ENCODE peak calls at places on chromosomes 5 and 9, in four cellular contexts. One of them, this sample, is unnamed.

GRCh38 chr9:97293207-97293721 is 14.2 kb upstream of the CCDC180 start:
- DNase-seq in astrocyte: peak; percentile 17
- DNase-seq in dorsolateral prefrontal cortex: no peak
- DNase-seq in lower lobe of right lung: no peak
- DNase-seq in this sample: no peak

GRCh38 chr5:158967566-158967965 is 132.2 kb downstream of the EBF1 start:
- DNase-seq in lower lobe of right lung: no peak
- DNase-seq in astrocyte: peak; percentile 10
- DNase-seq in dorsolateral prefrontal cortex: no peak
- DNase-seq in this sample: no peak

GRCh38 chr9:32180597-32180996 is 203.8 kb upstream of the ACO1 start:
- DNase-seq in dorsolateral prefrontal cortex: no peak
- DNase-seq in astrocyte: no peak
- DNase-seq in lower lobe of right lung: no peak
- DNase-seq in this sample: no peak

GRCh38 chr9:109278216-109278615 is 42.6 kb downstream of the EPB41L4B start:
- DNase-seq in dorsolateral prefrontal cortex: no peak
- DNase-seq in lower lobe of right lung: no peak
- DNase-seq in astrocyte: no peak
- DNase-seq in this sample: no peak

GRCh38 chr5:50763356-50763755 is 96.9 kb downstream of the PARP8 start:
- DNase-seq in dorsolateral prefrontal cortex: no peak
- DNase-seq in astrocyte: no peak
- DNase-seq in lower lobe of right lung: no peak
- DNase-seq in this sample: no peak

GRCh38 chr9:8030095-8030494 is 230.5 kb upstream of the DMAC1 start:
- DNase-seq in dorsolateral prefrontal cortex: no peak
- DNase-seq in astrocyte: no peak
- DNase-seq in lower lobe of right lung: no peak
- DNase-seq in this sample: no peak

GRCh38 chr5:153222956-153223355 is 267.5 kb upstream of the GRIA1 start:
- DNase-seq in astrocyte: peak; percentile 57
- DNase-seq in dorsolateral prefrontal cortex: no peak
- DNase-seq in lower lobe of right lung: no peak
- DNase-seq in this sample: no peak

GRCh38 chr5:85823462-85824426 is 794.0 kb upstream of the COX7C start:
- DNase-seq in lower lobe of right lung: no peak
- DNase-seq in dorsolateral prefrontal cortex: no peak
- DNase-seq in astrocyte: no peak
- DNase-seq in this sample: no peak

GRCh38 chr9:129697956-129698757 is 32.7 kb downstream of the PRRX2 start:
- DNase-seq in astrocyte: peak; percentile 12
- DNase-seq in lower lobe of right lung: no peak
- DNase-seq in dorsolateral prefrontal cortex: no peak
- DNase-seq in this sample: peak; percentile 84

GRCh38 chr5:95809414-95809960 is 13.0 kb downstream of the GLRX start:
- DNase-seq in lower lobe of right lung: no peak
- DNase-seq in dorsolateral prefrontal cortex: no peak
- DNase-seq in astrocyte: peak; percentile 33
- DNase-seq in this sample: no peak

GRCh38 chr5:145937432-145938250 is 1.3 kb downstream of the SH3RF2 start:
- DNase-seq in lower lobe of right lung: no peak
- DNase-seq in astrocyte: peak; percentile 79
- DNase-seq in dorsolateral prefrontal cortex: no peak
- DNase-seq in this sample: no peak

GRCh38 chr5:174624754-174625506 is 99.5 kb upstream of the MSX2 start:
- DNase-seq in dorsolateral prefrontal cortex: no peak
- DNase-seq in lower lobe of right lung: no peak
- DNase-seq in astrocyte: no peak
- DNase-seq in this sample: no peak

GRCh38 chr5:163447875-163448274 is 10.5 kb downstream of the CCNG1 start:
- DNase-seq in dorsolateral prefrontal cortex: no peak
- DNase-seq in lower lobe of right lung: no peak
- DNase-seq in astrocyte: no peak
- DNase-seq in this sample: no peak

GRCh38 chr5:120457839-120458507 is 6.1 kb upstream of the PRR16 start:
- DNase-seq in lower lobe of right lung: peak; percentile 82
- DNase-seq in dorsolateral prefrontal cortex: peak; percentile 51
- DNase-seq in astrocyte: peak; percentile 20
- DNase-seq in this sample: no peak

GRCh38 chr5:57532513-57533497 is 50.2 kb upstream of the ACTBL2 start:
- DNase-seq in lower lobe of right lung: no peak
- DNase-seq in astrocyte: peak; percentile 76
- DNase-seq in dorsolateral prefrontal cortex: no peak
- DNase-seq in this sample: no peak

GRCh38 chr9:88187631-88188030 is 49.4 kb upstream of the SPATA31C2 start:
- DNase-seq in dorsolateral prefrontal cortex: no peak
- DNase-seq in lower lobe of right lung: no peak
- DNase-seq in astrocyte: no peak
- DNase-seq in this sample: no peak

GRCh38 chr5:130061746-130062145 is 157.5 kb downstream of the CHSY3 start:
- DNase-seq in astrocyte: no peak
- DNase-seq in dorsolateral prefrontal cortex: no peak
- DNase-seq in lower lobe of right lung: no peak
- DNase-seq in this sample: no peak

GRCh38 chr5:32600057-32600622 is 14.8 kb downstream of the SUB1 start:
- DNase-seq in dorsolateral prefrontal cortex: no peak
- DNase-seq in astrocyte: peak; percentile 89
- DNase-seq in lower lobe of right lung: no peak
- DNase-seq in this sample: no peak

GRCh38 chr9:112135706-112136105 is 39.4 kb downstream of the SUSD1 start:
- DNase-seq in lower lobe of right lung: no peak
- DNase-seq in dorsolateral prefrontal cortex: no peak
- DNase-seq in astrocyte: peak; percentile 73
- DNase-seq in this sample: no peak

GRCh38 chr5:60395712-60396329 is 304.1 kb downstream of the DEPDC1B start:
- DNase-seq in astrocyte: no peak
- DNase-seq in dorsolateral prefrontal cortex: no peak
- DNase-seq in lower lobe of right lung: no peak
- DNase-seq in this sample: no peak

DNA sequence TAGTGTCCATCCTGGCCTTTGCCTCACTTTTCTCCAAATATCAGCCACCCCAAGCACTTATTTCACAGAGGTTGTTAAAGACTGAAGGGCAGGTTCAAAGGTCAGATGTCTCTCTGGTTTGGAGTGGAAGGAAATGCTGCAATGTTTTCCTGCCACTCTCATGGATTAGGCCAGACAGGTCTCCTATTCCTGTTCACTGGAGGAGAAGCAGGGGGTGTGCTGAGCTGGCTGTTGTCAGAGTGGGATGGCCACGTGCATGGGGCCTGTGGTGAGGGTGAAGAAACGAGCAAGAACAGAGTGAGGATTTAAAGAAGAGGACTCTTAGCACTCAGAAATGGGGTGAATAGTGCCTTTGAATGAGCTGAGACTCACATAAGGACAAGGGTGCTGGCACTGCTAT is 6.7 kb downstream of the TMEM8B start:
- DNase-seq in astrocyte: no peak
- DNase-seq in lower lobe of right lung: no peak
- DNase-seq in dorsolateral prefrontal cortex: no peak
- DNase-seq in this sample: no peak
- H3K4me3 ChIP-seq in astrocyte: no peak overlapping the region
- H3K4me3 ChIP-seq in lower lobe of right lung: no peak overlapping the region
- H3K4me3 ChIP-seq in dorsolateral prefrontal cortex: no peak overlapping the region
- H3K4me3 ChIP-seq in this sample: no peak overlapping the region

DNA sequence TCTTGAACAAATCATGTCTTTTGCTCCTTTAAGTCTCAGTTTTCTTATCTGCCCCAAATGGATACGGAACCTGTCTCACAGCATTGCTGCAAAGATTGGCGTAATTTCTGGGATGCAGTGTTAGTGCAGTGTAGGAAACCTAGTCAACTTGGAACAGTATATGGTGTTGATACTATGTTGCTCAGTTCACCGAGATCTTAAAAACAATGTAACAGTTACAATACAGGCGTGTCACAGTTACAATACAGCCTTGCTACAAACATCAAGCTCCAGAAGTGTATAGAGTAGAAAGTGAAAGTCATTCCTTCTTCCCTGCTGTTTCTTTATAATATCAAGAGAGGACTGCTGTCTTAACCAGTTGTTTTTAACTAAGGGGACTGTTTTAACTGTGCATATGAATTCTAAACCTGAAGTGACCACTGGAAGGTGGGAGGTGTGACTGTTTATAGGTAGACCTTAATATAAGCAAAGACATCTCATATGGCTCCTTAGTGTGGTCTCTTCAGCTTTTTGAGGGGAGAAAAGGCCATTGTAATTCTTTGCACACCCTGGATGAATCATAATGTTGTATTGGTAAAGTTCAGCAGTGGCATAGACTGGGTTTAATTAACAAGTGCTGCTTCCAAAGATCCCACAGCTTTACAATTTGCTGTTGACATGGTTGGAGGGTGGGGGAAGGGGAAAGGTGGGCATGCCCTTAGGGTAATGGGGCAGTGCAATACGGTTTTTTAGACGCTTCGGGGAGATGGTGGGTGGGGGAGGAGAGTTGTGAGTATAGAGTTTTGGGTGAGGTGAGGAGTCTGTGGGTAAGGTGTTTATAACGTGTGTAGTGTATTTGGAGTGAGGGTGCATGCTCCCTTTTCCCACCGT is 12.9 kb downstream of the PRRC2B start:
- DNase-seq in dorsolateral prefrontal cortex: no peak
- DNase-seq in astrocyte: no peak
- DNase-seq in lower lobe of right lung: no peak
- DNase-seq in this sample: no peak
- H3K27ac ChIP-seq in dorsolateral prefrontal cortex: peak overlapping the region; percentile 87
- H3K27ac ChIP-seq in astrocyte: peak overlapping the region; percentile 16
- H3K27ac ChIP-seq in lower lobe of right lung: peak overlapping the region; percentile 54
- H3K27ac ChIP-seq in this sample: peak overlapping the region; percentile 47

GRCh38 chr9:104608336-104608735 is 2.9 kb upstream of the OR13C2 start:
- DNase-seq in astrocyte: no peak
- DNase-seq in dorsolateral prefrontal cortex: no peak
- DNase-seq in lower lobe of right lung: no peak
- DNase-seq in this sample: no peak
- TF ChIP-seq CTCF in astrocyte: no peak
- TF ChIP-seq CTCF in dorsolateral prefrontal cortex: no peak
- TF ChIP-seq CTCF in lower lobe of right lung: no peak
- TF ChIP-seq CTCF in this sample: no peak

DNA sequence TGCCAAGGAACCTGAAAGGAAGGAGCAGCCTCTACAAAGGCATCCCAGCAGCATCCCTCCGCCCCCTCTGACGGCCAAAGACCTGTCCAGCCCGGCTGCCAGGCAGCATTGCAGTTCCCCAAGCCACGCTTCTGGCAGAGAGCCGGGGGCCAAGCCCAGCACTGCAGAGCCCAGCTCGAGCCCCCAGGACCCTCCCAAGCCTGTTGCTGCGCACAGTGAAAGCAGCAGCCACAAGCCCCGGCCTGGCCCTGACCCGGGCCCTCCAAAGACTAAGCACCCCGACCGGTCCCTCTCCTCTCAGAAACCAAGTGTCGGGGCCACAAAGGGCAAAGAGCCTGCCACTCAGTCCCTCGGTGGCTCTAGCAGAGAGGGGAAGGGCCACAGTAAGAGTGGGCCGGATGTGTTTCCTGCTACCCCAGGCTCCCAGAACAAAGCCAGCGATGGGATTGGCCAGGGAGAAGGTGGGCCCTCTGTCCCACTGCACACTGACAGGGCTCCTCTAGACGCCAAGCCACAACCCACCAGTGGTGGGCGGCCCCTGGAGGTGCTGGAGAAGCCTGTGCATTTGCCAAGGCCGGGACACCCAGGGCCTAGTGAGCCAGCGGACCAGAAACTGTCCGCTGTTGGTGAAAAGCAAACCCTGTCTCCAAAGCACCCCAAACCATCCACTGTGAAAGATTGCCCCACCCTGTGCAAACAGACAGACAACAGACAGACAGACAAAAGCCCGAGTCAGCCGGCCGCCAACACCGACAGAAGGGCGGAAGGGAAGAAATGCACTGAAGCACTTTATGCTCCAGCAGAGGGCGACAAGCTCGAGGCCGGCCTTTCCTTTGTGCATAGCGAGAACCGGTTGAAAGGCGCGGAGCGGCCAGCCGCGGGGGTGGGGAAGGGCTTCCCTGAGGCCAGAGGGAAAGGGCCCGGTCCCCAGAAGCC is 30.8 kb downstream of the CD180 start:
- DNase-seq in lower lobe of right lung: peak; percentile 91
- DNase-seq in dorsolateral prefrontal cortex: peak; percentile 69
- DNase-seq in astrocyte: peak; percentile 56
- DNase-seq in this sample: peak; percentile 59
- H3K4me3 ChIP-seq in lower lobe of right lung: peak overlapping the region; percentile 47
- H3K4me3 ChIP-seq in dorsolateral prefrontal cortex: peak overlapping the region; percentile 40
- H3K4me3 ChIP-seq in astrocyte: peak overlapping the region; percentile 8
- H3K4me3 ChIP-seq in this sample: peak overlapping the region; percentile 74

GRCh38 chr5:73116506-73116905 is 3.9 kb upstream of the TMEM171 start:
- DNase-seq in dorsolateral prefrontal cortex: no peak
- DNase-seq in astrocyte: no peak
- DNase-seq in lower lobe of right lung: no peak
- DNase-seq in this sample: no peak

GRCh38 chr5:73118331-73119011 is 1.9 kb upstream of the TMEM171 start:
- DNase-seq in dorsolateral prefrontal cortex: no peak
- DNase-seq in astrocyte: no peak
- DNase-seq in lower lobe of right lung: no peak
- DNase-seq in this sample: no peak

GRCh38 chr5:73115399-73116051 is 4.8 kb upstream of the TMEM171 start:
- DNase-seq in dorsolateral prefrontal cortex: no peak
- DNase-seq in astrocyte: peak; percentile 97
- DNase-seq in lower lobe of right lung: no peak
- DNase-seq in this sample: no peak

GRCh38 chr5:73119492-73120157 is 750 bp upstream of the TMEM171 start:
- DNase-seq in lower lobe of right lung: no peak
- DNase-seq in astrocyte: no peak
- DNase-seq in dorsolateral prefrontal cortex: no peak
- DNase-seq in this sample: no peak

GRCh38 chr5:73117088-73117755 is 3.2 kb upstream of the TMEM171 start:
- DNase-seq in dorsolateral prefrontal cortex: no peak
- DNase-seq in lower lobe of right lung: peak; percentile 52
- DNase-seq in astrocyte: no peak
- DNase-seq in this sample: no peak
- H3K27ac ChIP-seq in dorsolateral prefrontal cortex: peak overlapping the region; percentile 85
- H3K27ac ChIP-seq in lower lobe of right lung: no peak overlapping the region
- H3K27ac ChIP-seq in astrocyte: no peak overlapping the region
- H3K27ac ChIP-seq in this sample: no peak overlapping the region

This sample was measured in thoracic aorta.